ENCODE peak calls at places on chromosome 3, in nine cellular contexts. One of them, this sample, is unnamed.

GRCh38 chr3:172057059-172057458 is 17.7 kb downstream of the FNDC3B start:
- DNase-seq in HL-60: no peak
- DNase-seq in sigmoid colon: no peak
- DNase-seq in Panc1: no peak
- DNase-seq in spleen: no peak
- DNase-seq in stomach: no peak
- DNase-seq in GM12878: no peak
- DNase-seq in SK-N-SH: peak; percentile 26
- DNase-seq in breast epithelium: no peak
- DNase-seq in this sample: no peak

GRCh38 chr3:197019535-197019934 is 10.1 kb downstream of the MELTF start:
- DNase-seq in HL-60: no peak
- DNase-seq in sigmoid colon: peak; percentile 35
- DNase-seq in Panc1: no peak
- DNase-seq in spleen: no peak
- DNase-seq in stomach: no peak
- DNase-seq in GM12878: no peak
- DNase-seq in SK-N-SH: no peak
- DNase-seq in breast epithelium: no peak
- DNase-seq in this sample: no peak

GRCh38 chr3:127984241-127984975 is 67.8 kb upstream of the SEC61A1 start:
- DNase-seq in HL-60: no peak
- DNase-seq in sigmoid colon: no peak
- DNase-seq in Panc1: no peak
- DNase-seq in spleen: no peak
- DNase-seq in stomach: no peak
- DNase-seq in GM12878: no peak
- DNase-seq in SK-N-SH: no peak
- DNase-seq in breast epithelium: peak; percentile 36
- DNase-seq in this sample: peak; percentile 64

GRCh38 chr3:132726341-132726823 is 4.2 kb upstream of the NPHP3 start:
- DNase-seq in HL-60: peak; percentile 15
- DNase-seq in sigmoid colon: no peak
- DNase-seq in Panc1: no peak
- DNase-seq in spleen: no peak
- DNase-seq in stomach: no peak
- DNase-seq in GM12878: no peak
- DNase-seq in SK-N-SH: peak; percentile 19
- DNase-seq in breast epithelium: no peak
- DNase-seq in this sample: no peak

GRCh38 chr3:123067689-123068226 is 933 bp downstream of the PDIA5 start:
- DNase-seq in HL-60: peak; percentile 29
- DNase-seq in sigmoid colon: no peak
- DNase-seq in Panc1: no peak
- DNase-seq in spleen: no peak
- DNase-seq in stomach: no peak
- DNase-seq in GM12878: no peak
- DNase-seq in SK-N-SH: no peak
- DNase-seq in breast epithelium: no peak
- DNase-seq in this sample: no peak

GRCh38 chr3:45793482-45794176 is 2.7 kb downstream of the SLC6A20 start:
- DNase-seq in HL-60: no peak
- DNase-seq in sigmoid colon: no peak
- DNase-seq in Panc1: no peak
- DNase-seq in spleen: no peak
- DNase-seq in stomach: no peak
- DNase-seq in GM12878: no peak
- DNase-seq in SK-N-SH: no peak
- DNase-seq in breast epithelium: peak; percentile 13
- DNase-seq in this sample: no peak

GRCh38 chr3:58073315-58074125 is 65.3 kb downstream of the FLNB start:
- DNase-seq in HL-60: no peak
- DNase-seq in sigmoid colon: peak; percentile 81
- DNase-seq in Panc1: no peak
- DNase-seq in spleen: no peak
- DNase-seq in stomach: no peak
- DNase-seq in GM12878: no peak
- DNase-seq in SK-N-SH: no peak
- DNase-seq in breast epithelium: no peak
- DNase-seq in this sample: no peak

GRCh38 chr3:193016437-193016887 is 98.8 kb upstream of the MB21D2 start:
- DNase-seq in HL-60: no peak
- DNase-seq in sigmoid colon: no peak
- DNase-seq in Panc1: no peak
- DNase-seq in spleen: no peak
- DNase-seq in stomach: peak; percentile 46
- DNase-seq in GM12878: no peak
- DNase-seq in SK-N-SH: no peak
- DNase-seq in breast epithelium: no peak
- DNase-seq in this sample: no peak

GRCh38 chr3:171320721-171321120 is 139.5 kb downstream of the TNIK start:
- DNase-seq in HL-60: no peak
- DNase-seq in sigmoid colon: peak; percentile 73
- DNase-seq in Panc1: no peak
- DNase-seq in spleen: no peak
- DNase-seq in stomach: no peak
- DNase-seq in GM12878: no peak
- DNase-seq in SK-N-SH: no peak
- DNase-seq in breast epithelium: no peak
- DNase-seq in this sample: no peak

GRCh38 chr3:38987456-38987855 is 64.3 kb downstream of the SCN11A start:
- DNase-seq in HL-60: no peak
- DNase-seq in sigmoid colon: no peak
- DNase-seq in Panc1: no peak
- DNase-seq in spleen: no peak
- DNase-seq in stomach: no peak
- DNase-seq in GM12878: no peak
- DNase-seq in SK-N-SH: no peak
- DNase-seq in breast epithelium: no peak
- DNase-seq in this sample: peak; percentile 74

GRCh38 chr3:168156479-168156878 is 60.8 kb upstream of the GOLIM4 start:
- DNase-seq in HL-60: peak; percentile 77
- DNase-seq in sigmoid colon: no peak
- DNase-seq in Panc1: no peak
- DNase-seq in spleen: no peak
- DNase-seq in stomach: no peak
- DNase-seq in GM12878: no peak
- DNase-seq in SK-N-SH: no peak
- DNase-seq in breast epithelium: no peak
- DNase-seq in this sample: no peak

GRCh38 chr3:176577462-176577861 is 619.8 kb downstream of the TBL1XR1 start:
- DNase-seq in HL-60: no peak
- DNase-seq in sigmoid colon: no peak
- DNase-seq in Panc1: no peak
- DNase-seq in spleen: no peak
- DNase-seq in stomach: no peak
- DNase-seq in GM12878: no peak
- DNase-seq in SK-N-SH: no peak
- DNase-seq in breast epithelium: no peak
- DNase-seq in this sample: no peak

GRCh38 chr3:112672716-112673506 is 32.0 kb upstream of the CCDC80 start:
- DNase-seq in HL-60: no peak
- DNase-seq in sigmoid colon: no peak
- DNase-seq in Panc1: no peak
- DNase-seq in spleen: no peak
- DNase-seq in stomach: no peak
- DNase-seq in GM12878: no peak
- DNase-seq in SK-N-SH: no peak
- DNase-seq in breast epithelium: no peak
- DNase-seq in this sample: no peak

GRCh38 chr3:108251256-108251655 is 29.0 kb upstream of the IFT57 start:
- DNase-seq in HL-60: no peak
- DNase-seq in sigmoid colon: no peak
- DNase-seq in Panc1: no peak
- DNase-seq in spleen: no peak
- DNase-seq in stomach: no peak
- DNase-seq in GM12878: no peak
- DNase-seq in SK-N-SH: no peak
- DNase-seq in breast epithelium: no peak
- DNase-seq in this sample: no peak

GRCh38 chr3:71225951-71226564 is 357.5 kb downstream of the FOXP1 start:
- DNase-seq in HL-60: no peak
- DNase-seq in sigmoid colon: no peak
- DNase-seq in Panc1: no peak
- DNase-seq in spleen: no peak
- DNase-seq in stomach: no peak
- DNase-seq in GM12878: no peak
- DNase-seq in SK-N-SH: no peak
- DNase-seq in breast epithelium: no peak
- DNase-seq in this sample: no peak

GRCh38 chr3:60294181-60294580 is 957.1 kb downstream of the FHIT start:
- DNase-seq in HL-60: no peak
- DNase-seq in sigmoid colon: no peak
- DNase-seq in Panc1: no peak
- DNase-seq in spleen: no peak
- DNase-seq in stomach: no peak
- DNase-seq in GM12878: no peak
- DNase-seq in SK-N-SH: no peak
- DNase-seq in breast epithelium: no peak
- DNase-seq in this sample: no peak

GRCh38 chr3:127052121-127052561 is 69.2 kb downstream of the PLXNA1 start:
- DNase-seq in HL-60: no peak
- DNase-seq in sigmoid colon: peak; percentile 76
- DNase-seq in Panc1: no peak
- DNase-seq in spleen: peak; percentile 76
- DNase-seq in stomach: peak; percentile 64
- DNase-seq in GM12878: no peak
- DNase-seq in SK-N-SH: no peak
- DNase-seq in breast epithelium: peak; percentile 80
- DNase-seq in this sample: no peak

GRCh38 chr3:57281710-57282109 is 10.8 kb downstream of the ASB14 start:
- DNase-seq in HL-60: no peak
- DNase-seq in sigmoid colon: no peak
- DNase-seq in Panc1: no peak
- DNase-seq in spleen: no peak
- DNase-seq in stomach: no peak
- DNase-seq in GM12878: no peak
- DNase-seq in SK-N-SH: no peak
- DNase-seq in breast epithelium: no peak
- DNase-seq in this sample: no peak

GRCh38 chr3:33402936-33403335 is 37.3 kb downstream of the UBP1 start:
- DNase-seq in HL-60: no peak
- DNase-seq in sigmoid colon: no peak
- DNase-seq in Panc1: no peak
- DNase-seq in spleen: no peak
- DNase-seq in stomach: no peak
- DNase-seq in GM12878: no peak
- DNase-seq in SK-N-SH: no peak
- DNase-seq in breast epithelium: no peak
- DNase-seq in this sample: no peak

GRCh38 chr3:194572944-194573491 is 60.2 kb downstream of the TMEM44 start:
- DNase-seq in HL-60: no peak
- DNase-seq in sigmoid colon: no peak
- DNase-seq in Panc1: no peak
- DNase-seq in spleen: no peak
- DNase-seq in stomach: no peak
- DNase-seq in GM12878: no peak
- DNase-seq in SK-N-SH: no peak
- DNase-seq in breast epithelium: no peak
- DNase-seq in this sample: no peak

GRCh38 chr3:182050932-182051331 is 339.2 kb downstream of the SOX2 start:
- DNase-seq in HL-60: no peak
- DNase-seq in sigmoid colon: no peak
- DNase-seq in Panc1: no peak
- DNase-seq in spleen: no peak
- DNase-seq in stomach: no peak
- DNase-seq in GM12878: no peak
- DNase-seq in SK-N-SH: no peak
- DNase-seq in breast epithelium: no peak
- DNase-seq in this sample: no peak
- TF ChIP-seq POLR2AphosphoS5 in HL-60: no peak
- TF ChIP-seq POLR2AphosphoS5 in sigmoid colon: no peak
- TF ChIP-seq POLR2AphosphoS5 in Panc1: no peak
- TF ChIP-seq POLR2AphosphoS5 in spleen: no peak
- TF ChIP-seq POLR2AphosphoS5 in stomach: no peak
- TF ChIP-seq POLR2AphosphoS5 in GM12878: no peak
- TF ChIP-seq POLR2AphosphoS5 in SK-N-SH: no peak
- TF ChIP-seq POLR2AphosphoS5 in breast epithelium: no peak
- TF ChIP-seq POLR2AphosphoS5 in this sample: no peak

GRCh38 chr3:20047940-20048339 is 7.7 kb downstream of the KAT2B start:
- DNase-seq in HL-60: no peak
- DNase-seq in sigmoid colon: no peak
- DNase-seq in Panc1: no peak
- DNase-seq in spleen: no peak
- DNase-seq in stomach: no peak
- DNase-seq in GM12878: no peak
- DNase-seq in SK-N-SH: no peak
- DNase-seq in breast epithelium: no peak
- DNase-seq in this sample: no peak
- H3K4me3 ChIP-seq in HL-60: no peak overlapping the region
- H3K4me3 ChIP-seq in sigmoid colon: no peak overlapping the region
- H3K4me3 ChIP-seq in Panc1: no peak overlapping the region
- H3K4me3 ChIP-seq in spleen: no peak overlapping the region
- H3K4me3 ChIP-seq in stomach: no peak overlapping the region
- H3K4me3 ChIP-seq in GM12878: peak overlapping the region; percentile 62
- H3K4me3 ChIP-seq in SK-N-SH: no peak overlapping the region
- H3K4me3 ChIP-seq in breast epithelium: no peak overlapping the region
- H3K4me3 ChIP-seq in this sample: peak overlapping the region; percentile 4

DNA sequence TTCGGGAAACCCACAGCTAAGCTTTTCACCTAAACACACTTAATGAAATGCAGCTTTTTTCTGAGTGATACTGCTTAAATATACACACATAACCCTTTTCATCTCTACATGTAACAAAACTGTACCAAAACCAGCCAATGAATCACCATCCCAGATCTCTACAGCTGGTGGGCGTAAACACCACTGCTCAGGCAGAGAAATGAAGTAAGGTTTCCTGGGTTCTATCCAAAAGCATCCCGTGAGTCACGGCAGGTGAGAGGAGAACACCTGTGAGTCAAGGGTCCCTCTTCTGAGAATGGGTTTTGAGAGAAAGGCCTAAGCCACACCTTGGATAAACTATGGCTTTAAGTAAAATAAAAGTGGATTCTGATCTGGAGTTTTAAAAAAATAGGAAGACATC is 2.6 kb downstream of the CLDN1 start:
- DNase-seq in HL-60: no peak
- DNase-seq in sigmoid colon: no peak
- DNase-seq in Panc1: no peak
- DNase-seq in spleen: no peak
- DNase-seq in stomach: no peak
- DNase-seq in GM12878: no peak
- DNase-seq in SK-N-SH: no peak
- DNase-seq in breast epithelium: no peak
- DNase-seq in this sample: no peak
- H3K27ac ChIP-seq in HL-60: no peak overlapping the region
- H3K27ac ChIP-seq in sigmoid colon: no peak overlapping the region
- H3K27ac ChIP-seq in Panc1: no peak overlapping the region
- H3K27ac ChIP-seq in spleen: no peak overlapping the region
- H3K27ac ChIP-seq in stomach: no peak overlapping the region
- H3K27ac ChIP-seq in GM12878: no peak overlapping the region
- H3K27ac ChIP-seq in SK-N-SH: no peak overlapping the region
- H3K27ac ChIP-seq in breast epithelium: no peak overlapping the region
- H3K27ac ChIP-seq in this sample: no peak overlapping the region

DNA sequence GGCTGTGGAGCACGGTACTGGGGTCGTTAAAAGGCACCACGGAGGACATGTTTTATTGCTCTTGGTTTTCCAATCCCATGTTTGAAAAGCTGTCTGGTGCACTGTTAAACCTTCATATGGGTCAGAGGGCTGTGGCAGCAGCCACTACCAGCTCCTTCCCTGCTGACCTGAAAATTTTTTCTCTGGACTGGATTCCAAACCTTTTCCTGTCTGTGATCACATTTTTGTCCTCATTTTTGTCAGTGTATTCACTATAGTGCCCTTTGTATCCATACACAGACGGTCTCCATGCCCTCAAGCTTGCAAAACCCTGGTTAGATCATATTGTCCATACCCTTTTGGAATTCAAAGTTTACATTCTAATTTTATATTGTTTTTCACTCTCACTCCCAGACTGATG is 70.5 kb downstream of the NME9 start:
- DNase-seq in HL-60: no peak
- DNase-seq in sigmoid colon: no peak
- DNase-seq in Panc1: no peak
- DNase-seq in spleen: no peak
- DNase-seq in stomach: no peak
- DNase-seq in GM12878: no peak
- DNase-seq in SK-N-SH: no peak
- DNase-seq in breast epithelium: no peak
- DNase-seq in this sample: no peak
- TF ChIP-seq POLR2AphosphoS5 in HL-60: no peak
- TF ChIP-seq POLR2AphosphoS5 in sigmoid colon: no peak
- TF ChIP-seq POLR2AphosphoS5 in Panc1: no peak
- TF ChIP-seq POLR2AphosphoS5 in spleen: no peak
- TF ChIP-seq POLR2AphosphoS5 in stomach: no peak
- TF ChIP-seq POLR2AphosphoS5 in GM12878: no peak
- TF ChIP-seq POLR2AphosphoS5 in SK-N-SH: no peak
- TF ChIP-seq POLR2AphosphoS5 in breast epithelium: no peak
- TF ChIP-seq POLR2AphosphoS5 in this sample: no peak

This sample was measured in esophagus muscularis mucosa.